ENCODE peak calls at places on chromosome 2, in seven cellular contexts. One of them, this sample, is unnamed.

GRCh38 chr2:10254373-10255188 is 48.1 kb upstream of the HPCAL1 start:
- DNase-seq in HuH-7.5: no peak
- DNase-seq in AG10803: no peak
- DNase-seq in HTR-8/SVneo: peak
- DNase-seq in BJ: no peak
- DNase-seq in cardiac fibroblast: no peak
- DNase-seq in left cardiac atrium: peak
- DNase-seq in this sample: peak

GRCh38 chr2:158464426-158465281 is 7.9 kb downstream of the PKP4 start:
- DNase-seq in AG10803: no peak
- DNase-seq in HTR-8/SVneo: no peak
- DNase-seq in HuH-7.5: peak
- DNase-seq in cardiac fibroblast: peak
- DNase-seq in BJ: no peak
- DNase-seq in left cardiac atrium: no peak
- DNase-seq in this sample: no peak

GRCh38 chr2:156476516-156477206 is 40.5 kb downstream of the GPD2 start:
- DNase-seq in HuH-7.5: no peak
- DNase-seq in cardiac fibroblast: peak
- DNase-seq in HTR-8/SVneo: peak
- DNase-seq in left cardiac atrium: no peak
- DNase-seq in BJ: peak
- DNase-seq in AG10803: peak
- DNase-seq in this sample: no peak

GRCh38 chr2:215002500-215002899 is 135.9 kb downstream of the ABCA12 start:
- DNase-seq in AG10803: peak
- DNase-seq in BJ: no peak
- DNase-seq in HTR-8/SVneo: peak
- DNase-seq in left cardiac atrium: no peak
- DNase-seq in cardiac fibroblast: peak
- DNase-seq in HuH-7.5: peak
- DNase-seq in this sample: no peak

GRCh38 chr2:171547256-171547655 is 25.0 kb downstream of the CYBRD1 start:
- DNase-seq in HuH-7.5: no peak
- DNase-seq in HTR-8/SVneo: no peak
- DNase-seq in cardiac fibroblast: no peak
- DNase-seq in AG10803: no peak
- DNase-seq in BJ: no peak
- DNase-seq in left cardiac atrium: no peak
- DNase-seq in this sample: no peak

GRCh38 chr2:72993147-72993546 is 75.8 kb downstream of the EMX1 start:
- DNase-seq in left cardiac atrium: no peak
- DNase-seq in HuH-7.5: peak
- DNase-seq in AG10803: peak
- DNase-seq in cardiac fibroblast: peak
- DNase-seq in BJ: no peak
- DNase-seq in HTR-8/SVneo: peak
- DNase-seq in this sample: no peak

GRCh38 chr2:77512521-77512920 is 9.7 kb downstream of the LRRTM4 start:
- DNase-seq in AG10803: no peak
- DNase-seq in HTR-8/SVneo: no peak
- DNase-seq in HuH-7.5: no peak
- DNase-seq in cardiac fibroblast: no peak
- DNase-seq in left cardiac atrium: no peak
- DNase-seq in BJ: no peak
- DNase-seq in this sample: no peak

GRCh38 chr2:179588486-179589145 is 272.8 kb downstream of the ZNF385B start:
- DNase-seq in cardiac fibroblast: no peak
- DNase-seq in left cardiac atrium: no peak
- DNase-seq in BJ: no peak
- DNase-seq in AG10803: no peak
- DNase-seq in HuH-7.5: no peak
- DNase-seq in HTR-8/SVneo: no peak
- DNase-seq in this sample: no peak

GRCh38 chr2:78201064-78201575 is 678.9 kb upstream of the LRRTM4 start:
- DNase-seq in BJ: no peak
- DNase-seq in HuH-7.5: no peak
- DNase-seq in cardiac fibroblast: no peak
- DNase-seq in left cardiac atrium: no peak
- DNase-seq in HTR-8/SVneo: no peak
- DNase-seq in AG10803: no peak
- DNase-seq in this sample: no peak

GRCh38 chr2:119352357-119352756 is 14.3 kb downstream of the C2orf76 start:
- DNase-seq in HuH-7.5: no peak
- DNase-seq in left cardiac atrium: no peak
- DNase-seq in AG10803: no peak
- DNase-seq in cardiac fibroblast: no peak
- DNase-seq in HTR-8/SVneo: no peak
- DNase-seq in BJ: no peak
- DNase-seq in this sample: peak

GRCh38 chr2:133240505-133241230 is 327.6 kb downstream of the NCKAP5 start:
- DNase-seq in AG10803: peak
- DNase-seq in HTR-8/SVneo: no peak
- DNase-seq in cardiac fibroblast: no peak
- DNase-seq in HuH-7.5: no peak
- DNase-seq in left cardiac atrium: no peak
- DNase-seq in BJ: no peak
- DNase-seq in this sample: no peak

GRCh38 chr2:190587106-190587505 is 52.6 kb upstream of the NEMP2 start:
- DNase-seq in HTR-8/SVneo: no peak
- DNase-seq in HuH-7.5: no peak
- DNase-seq in BJ: no peak
- DNase-seq in AG10803: no peak
- DNase-seq in left cardiac atrium: no peak
- DNase-seq in cardiac fibroblast: no peak
- DNase-seq in this sample: no peak

GRCh38 chr2:138274421-138275291 is 226.9 kb upstream of the SPOPL start:
- DNase-seq in left cardiac atrium: no peak
- DNase-seq in AG10803: peak
- DNase-seq in BJ: no peak
- DNase-seq in HuH-7.5: no peak
- DNase-seq in cardiac fibroblast: peak
- DNase-seq in HTR-8/SVneo: no peak
- DNase-seq in this sample: no peak